ENCODE peak calls at places on chromosomes 16 and 17, in eight cellular contexts. E, Z, T, R, S, F, D and J are unnamed samples.

GRCh38 chr16:62036101-62036806 is at the start of gene CDH8:
- DNase-seq in S (no peak), E (peak; percentile 82), T (no peak), Z (no peak), F (peak; percentile 22), D (no peak), R (no peak), J (no peak)

GRCh38 chr16:72098936-72099335 is 5.3 kb downstream of the DHX38 start:
- DNase-seq in T (no peak), S (no peak), E (no peak), Z (no peak), D (no peak), F (no peak), R (no peak), J (no peak)

GRCh38 chr16:73204359-73205152 is 156.6 kb upstream of the ZFHX3 start:
- DNase-seq in F (no peak), R (no peak), D (no peak), Z (no peak), E (no peak), T (no peak), S (no peak), J (no peak)

GRCh38 chr16:89785523-89786155 is 30.8 kb downstream of the FANCA start:
- DNase-seq in Z (no peak), R (no peak), F (no peak), S (no peak), E (no peak), D (no peak), T (no peak), J (no peak)

GRCh38 chr16:19876501-19877059 is 8.1 kb downstream of the GPRC5B start:
- DNase-seq in R (no peak), E (no peak), F (no peak), D (no peak), Z (no peak), T (no peak), S (no peak), J (no peak)

GRCh38 chr17:47279062-47279801 is 25.6 kb downstream of the ITGB3 start:
- DNase-seq in T (peak; percentile 52), F (no peak), R (no peak), D (peak; percentile 97), Z (no peak), E (no peak), S (peak; percentile 92), J (no peak)

GRCh38 chr16:84614914-84615813 is 2.7 kb downstream of the COTL1 start:
- DNase-seq in Z (no peak), D (no peak), F (no peak), R (no peak), T (no peak), S (no peak), E (no peak), J (no peak)

GRCh38 chr16:3716831-3717234 is 491 bp downstream of the TRAP1 start:
- DNase-seq in R (no peak), Z (peak; percentile 21), T (no peak), F (peak; percentile 69), S (no peak), D (no peak), E (no peak), J (no peak)

GRCh38 chr16:57773680-57774295 is 28.5 kb downstream of the KIFC3 start:
- DNase-seq in D (peak; percentile 77), S (no peak), E (no peak), T (no peak), F (no peak), Z (no peak), R (no peak), J (no peak)

GRCh38 chr17:38598536-38598935 is 7.2 kb downstream of the SRCIN1 start:
- DNase-seq in R (peak; percentile 87), Z (peak; percentile 86), E (peak; percentile 93), F (peak; percentile 86), S (no peak), D (peak; percentile 57), T (peak; percentile 90), J (peak; percentile 82)

GRCh38 chr16:90020838-90021382 is 1.7 kb upstream of the DBNDD1 start:
- DNase-seq in D (peak; percentile 76), T (no peak), F (peak; percentile 66), Z (no peak), E (no peak), R (no peak), S (no peak), J (peak; percentile 93)

GRCh38 chr16:66057056-66057455 is 309.4 kb upstream of the CDH5 start:
- DNase-seq in D (no peak), Z (no peak), T (no peak), S (no peak), R (no peak), F (no peak), E (no peak), J (no peak)

GRCh38 chr17:82772026-82772425 is 20.2 kb downstream of the TBCD start:
- DNase-seq in T (no peak), Z (peak; percentile 54), D (peak; percentile 80), E (no peak), R (no peak), S (no peak), F (no peak), J (peak; percentile 71)

GRCh38 chr17:47888293-47888692 is 7.7 kb upstream of the SP2 start:
- DNase-seq in Z (no peak), D (no peak), T (no peak), E (no peak), F (no peak), S (no peak), R (no peak), J (no peak)

GRCh38 chr16:66705790-66706505 is 9.4 kb upstream of the CMTM4 start:
- DNase-seq in R (no peak), F (no peak), D (peak; percentile 44), S (no peak), T (no peak), Z (no peak), E (no peak), J (no peak)

GRCh38 chr17:27327397-27327796 is 33.5 kb downstream of the WSB1 start:
- DNase-seq in Z (no peak), R (no peak), D (no peak), S (no peak), E (no peak), T (no peak), F (no peak), J (no peak)
- TF ChIP-seq RAD21 in Z (no peak), R (no peak), D (no peak), S (no peak), E (no peak), T (no peak), F (no peak), J (no peak)

GRCh38 chr17:34725740-34726139 is 146.4 kb downstream of the TMEM132E start:
- DNase-seq in Z (no peak), F (no peak), T (no peak), S (no peak), R (no peak), E (no peak), D (no peak), J (no peak)
- TF ChIP-seq RAD21 in Z (no peak), F (no peak), T (no peak), S (no peak), R (no peak), E (no peak), D (no peak), J (no peak)

GRCh38 chr16:79272141-79272577 is 328.4 kb downstream of the MAF start:
- DNase-seq in Z (no peak), S (no peak), E (no peak), F (no peak), R (no peak), T (no peak), D (no peak), J (no peak)
- TF ChIP-seq RAD21 in Z (no peak), S (no peak), E (no peak), F (no peak), R (no peak), T (no peak), D (no peak), J (no peak)

DNA sequence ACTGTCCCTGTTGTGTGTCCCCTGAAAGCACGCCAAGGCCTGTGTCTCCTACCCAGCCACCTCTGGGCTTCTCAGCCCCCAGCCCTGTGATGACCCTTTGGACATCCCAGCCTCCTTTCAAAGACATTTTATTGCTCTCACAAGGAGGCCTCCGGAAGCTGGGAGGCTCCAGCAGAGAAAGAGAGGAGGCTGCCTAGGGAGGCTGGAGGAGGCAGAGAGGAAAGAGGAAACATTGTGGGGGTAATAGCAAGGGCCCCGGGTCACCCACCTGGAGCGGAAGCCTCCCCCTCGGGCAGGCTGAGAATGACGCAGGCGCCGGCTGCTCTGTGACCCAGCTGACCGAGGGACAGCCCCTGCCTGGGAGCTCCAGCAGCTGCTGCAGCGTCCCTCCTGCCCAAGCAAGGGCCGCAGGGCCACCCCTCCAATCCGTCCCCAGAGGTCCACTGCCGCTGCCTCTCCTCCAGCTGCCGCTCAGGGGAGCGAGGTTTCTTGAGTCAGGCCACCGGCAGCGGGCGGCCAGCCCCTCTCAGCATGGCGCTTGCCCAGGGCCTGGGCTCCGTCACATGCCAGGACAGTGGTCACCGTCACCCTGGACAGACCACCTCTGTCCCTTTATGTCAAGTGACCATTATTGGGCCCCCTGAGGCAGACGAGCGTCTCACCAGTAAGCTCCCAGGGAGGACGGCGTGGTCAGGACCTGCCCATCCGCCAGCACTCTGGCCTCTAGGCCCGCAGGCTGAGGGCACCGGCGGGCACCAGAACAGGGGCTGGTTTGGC is 29.3 kb downstream of the ACTG1 start:
- DNase-seq in T (no peak), Z (no peak), E (peak; percentile 57), D (no peak), F (no peak), S (no peak), R (no peak), J (no peak)
- TF ChIP-seq RAD21 in T (no peak), Z (no peak), E (no peak), D (no peak), F (no peak), S (no peak), R (no peak), J (no peak)